ENCODE peak calls at places on chromosomes 2 and 18, in five cellular contexts. N, M, X, Y and B are unnamed samples.
A peak's percentile ranks its signal among the peaks of the same experiment; 100 is the strongest.

GRCh38 chr18:23453657-23454011 is 547 bp downstream of the RIOK3 start:
- DNase-seq in N (peak; percentile 31), M (no peak), X (peak; percentile 23), Y (no peak), B (peak; percentile 69)

GRCh38 chr18:67417864-67418523 is 98.5 kb downstream of the DSEL start:
- DNase-seq in N (peak; percentile 39), M (no peak), X (peak; percentile 23), Y (no peak), B (peak; percentile 57)

GRCh38 chr2:239187464-239188253 is 213.2 kb downstream of the HDAC4 start:
- DNase-seq in N (no peak), M (no peak), X (no peak), Y (no peak), B (no peak)

GRCh38 chr2:231632559-231633142 is 40.0 kb downstream of the TEX44 start:
- DNase-seq in N (peak; percentile 44), M (no peak), X (no peak), Y (no peak), B (peak; percentile 96)

GRCh38 chr2:63055510-63056308 is 5.1 kb downstream of the OTX1 start:
- DNase-seq in N (no peak), M (no peak), X (no peak), Y (no peak), B (no peak)

GRCh38 chr2:108884629-108885028 is 98.1 kb downstream of the CCDC138 start:
- DNase-seq in N (no peak), M (no peak), X (no peak), Y (no peak), B (no peak)

GRCh38 chr2:9972621-9973445 is 21.3 kb downstream of the GRHL1 start:
- DNase-seq in N (no peak), M (no peak), X (no peak), Y (no peak), B (peak; percentile 74)

GRCh38 chr2:38692636-38693318 is 26.9 kb downstream of the GALM start:
- DNase-seq in N (no peak), M (no peak), X (peak; percentile 69), Y (peak; percentile 16), B (no peak)

GRCh38 chr2:230811508-230811907 is 53.2 kb upstream of the ITM2C start:
- DNase-seq in N (no peak), M (no peak), X (no peak), Y (no peak), B (peak; percentile 83)

GRCh38 chr2:193808877-193809276 is 1614.1 kb upstream of the TMEFF2 start:
- DNase-seq in N (no peak), M (no peak), X (no peak), Y (no peak), B (no peak)

GRCh38 chr2:150127995-150128394 is 359.5 kb downstream of the RND3 start:
- DNase-seq in N (no peak), M (no peak), X (no peak), Y (no peak), B (peak; percentile 80)

GRCh38 chr2:109510136-109511028 is 103.4 kb downstream of the SEPTIN10 start:
- DNase-seq in N (peak; percentile 74), M (peak; percentile 21), X (peak; percentile 75), Y (peak; percentile 77), B (peak; percentile 71)

GRCh38 chr2:10201201-10201600 is 78.7 kb downstream of the RRM2 start:
- DNase-seq in N (no peak), M (no peak), X (peak; percentile 78), Y (no peak), B (no peak)

GRCh38 chr2:241809383-241810303 is 650 bp downstream of the NEU4 start:
- DNase-seq in N (no peak), M (no peak), X (no peak), Y (no peak), B (no peak)

GRCh38 chr2:207688597-207688996 is 22.8 kb upstream of the CCNYL1 start:
- DNase-seq in N (no peak), M (no peak), X (no peak), Y (no peak), B (no peak)

GRCh38 chr2:200373973-200374416 is 67.5 kb downstream of the SPATS2L start:
- DNase-seq in N (no peak), M (no peak), X (peak; percentile 25), Y (no peak), B (no peak)

GRCh38 chr2:49973917-49974368 is 819.6 kb upstream of the FSHR start:
- DNase-seq in N (peak; percentile 64), M (peak; percentile 29), X (no peak), Y (no peak), B (no peak)

GRCh38 chr2:161017780-161018440 is 142.3 kb upstream of the TANK start:
- DNase-seq in N (no peak), M (no peak), X (no peak), Y (no peak), B (no peak)

GRCh38 chr2:52882974-52883373 is 884.6 kb upstream of the CHAC2 start:
- DNase-seq in N (no peak), M (no peak), X (no peak), Y (no peak), B (no peak)

GRCh38 chr2:101124061-101124460 is 27.1 kb downstream of the TBC1D8 start:
- DNase-seq in N (no peak), M (no peak), X (peak; percentile 22), Y (no peak), B (peak; percentile 28)
- H3K4me1 ChIP-seq in N (peaks cover 95% of the 10 kb centered on the region), M (peaks cover 6% of the 10 kb centered on the region), X (peaks cover 100% of the 10 kb centered on the region), Y (no peaks in the 10 kb centered on the region), B (peaks cover 22% of the 10 kb centered on the region)

GRCh38 chr2:3654031-3654430 is 4.0 kb upstream of the ALLC start:
- DNase-seq in N (no peak), M (no peak), X (no peak), Y (no peak), B (no peak)

GRCh38 chr2:3650140-3650944 is 7.7 kb upstream of the ALLC start:
- DNase-seq in N (no peak), M (no peak), X (no peak), Y (no peak), B (no peak)

GRCh38 chr2:3651686-3652516 is 6.1 kb upstream of the ALLC start:
- DNase-seq in N (no peak), M (peak; percentile 70), X (peak; percentile 92), Y (no peak), B (no peak)

GRCh38 chr2:3654464-3655225 is 3.4 kb upstream of the ALLC start:
- DNase-seq in N (no peak), M (no peak), X (no peak), Y (no peak), B (no peak)

GRCh38 chr2:3652896-3653625 is 4.9 kb upstream of the ALLC start:
- DNase-seq in N (no peak), M (no peak), X (no peak), Y (no peak), B (no peak)
- TF ChIP-seq MAFK in N (no peak), M (no peak), X (no peak), Y (no peak), B (no peak)

GRCh38 chr2:240577281-240578109 is 9.0 kb upstream of the CAPN10 start:
- DNase-seq in N (no peak), M (no peak), X (no peak), Y (no peak), B (no peak)
- H3K4me1 ChIP-seq in N (peaks cover 23% of the 10 kb centered on the region), M (peaks cover 9% of the 10 kb centered on the region), X (peaks cover 38% of the 10 kb centered on the region), Y (peaks cover 34% of the 10 kb centered on the region), B (peaks cover 10% of the 10 kb centered on the region)

DNA sequence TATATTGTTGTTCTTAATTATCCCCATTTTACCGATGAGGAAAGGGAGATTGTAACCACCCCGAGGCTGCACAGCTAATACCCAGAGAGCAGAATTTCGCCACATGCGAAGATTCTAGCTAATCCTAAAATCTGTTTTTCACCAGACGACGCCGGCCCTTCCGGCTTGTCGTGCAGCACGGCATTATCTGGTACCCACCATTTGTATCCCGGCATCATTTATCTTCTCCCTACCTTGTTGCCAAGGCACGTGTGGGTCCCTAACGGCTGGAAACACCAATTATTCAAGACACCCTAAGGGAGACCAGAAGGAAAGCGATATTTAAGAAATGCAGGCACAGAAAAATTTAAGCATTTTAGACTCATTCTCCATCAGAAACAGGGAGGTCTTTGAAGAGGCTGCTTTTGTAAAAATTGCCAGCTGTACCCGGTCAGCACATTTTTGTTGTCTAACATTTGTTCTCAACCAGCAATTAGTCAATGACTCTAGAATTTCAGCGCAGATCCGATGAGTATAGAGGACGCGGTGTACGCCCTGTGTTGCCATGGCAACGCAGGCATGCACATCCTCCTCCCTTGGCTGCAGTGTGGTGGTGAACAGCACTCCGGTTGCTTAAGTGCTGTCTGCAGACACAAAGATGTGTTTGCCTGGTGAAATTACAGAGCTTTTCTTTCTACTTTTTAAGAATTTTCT is 111.6 kb downstream of the AGAP1 start:
- DNase-seq in N (peak; percentile 34), M (no peak), X (no peak), Y (peak; percentile 20), B (peak; percentile 94)
- TF ChIP-seq MAFK in N (no peak), M (no peak), X (peak; percentile 37), Y (no peak), B (peak; percentile 82)

GRCh38 chr2:211931314-211931713 is 607.3 kb downstream of the ERBB4 start:
- DNase-seq in N (no peak), M (no peak), X (no peak), Y (no peak), B (no peak)
- H3K4me1 ChIP-seq in N (no peaks in the 10 kb centered on the region), M (no peaks in the 10 kb centered on the region), X (peaks cover 5% of the 10 kb centered on the region), Y (no peaks in the 10 kb centered on the region), B (no peaks in the 10 kb centered on the region)

GRCh38 chr2:1656961-1657841 is 87.1 kb downstream of the PXDN start:
- DNase-seq in N (no peak), M (no peak), X (no peak), Y (no peak), B (no peak)
- TF ChIP-seq MAFK in N (no peak), M (no peak), X (no peak), Y (no peak), B (no peak)

DNA sequence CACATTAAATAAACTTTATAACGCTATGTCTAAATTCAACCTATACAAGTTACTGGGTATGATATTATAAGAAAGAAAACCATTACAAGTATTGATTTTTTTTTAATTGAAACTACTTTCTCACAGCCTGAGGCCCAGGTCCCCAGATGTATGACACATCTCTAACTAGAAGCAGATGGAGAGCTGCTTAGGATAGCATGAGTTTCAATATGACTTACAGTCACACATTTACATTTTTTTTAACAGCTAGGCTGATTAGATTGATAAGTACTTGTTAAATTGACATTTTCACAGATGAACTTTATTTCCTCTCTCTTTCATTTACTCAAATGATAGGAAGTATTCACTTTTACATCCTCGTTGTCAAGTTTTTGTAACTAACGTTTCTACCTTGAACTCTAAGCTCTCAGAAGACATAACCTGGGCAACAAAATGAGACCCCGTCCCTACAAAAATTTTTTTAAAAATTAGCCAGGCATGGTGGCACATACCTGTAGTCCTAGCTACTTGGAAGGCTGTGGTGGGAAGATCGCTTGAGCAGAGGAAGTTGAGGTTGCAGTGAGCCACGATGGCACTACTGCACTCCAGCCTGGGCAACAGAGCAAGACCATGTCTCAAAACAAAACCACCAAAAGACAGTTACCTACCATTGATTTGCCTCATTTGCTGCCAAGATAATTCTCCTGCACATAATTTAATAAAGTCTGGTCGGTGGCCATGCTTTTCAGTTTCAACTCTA is 52.4 kb downstream of the STK39 start:
- DNase-seq in N (no peak), M (no peak), X (no peak), Y (no peak), B (peak; percentile 63)
- H3K4me1 ChIP-seq in N (peaks cover 31% of the 10 kb centered on the region), M (peaks cover 5% of the 10 kb centered on the region), X (peaks cover 96% of the 10 kb centered on the region), Y (no peaks in the 10 kb centered on the region), B (peaks cover 19% of the 10 kb centered on the region)